ENCODE peak calls at places on chromosomes 11 and 22, in four cellular contexts. B is HCT116, X is K562, J is GM12878. L is an unnamed sample.

GRCh38 chr22:26568207-26568706 is 21.7 kb downstream of the TPST2 start:
- DNase-seq in B (no peak), X (no peak), J (no peak), L (no peak)

GRCh38 chr11:87265132-87265531 is 227.4 kb downstream of the TMEM135 start:
- DNase-seq in B (no peak), X (no peak), J (no peak), L (no peak)

GRCh38 chr11:81359476-81359875 is 1374.2 kb downstream of the FAM181B start:
- DNase-seq in B (no peak), X (no peak), J (no peak), L (no peak)

GRCh38 chr11:133808393-133809140 is 36.7 kb downstream of the SPATA19 start:
- DNase-seq in B (no peak), X (no peak), J (no peak), L (no peak)

GRCh38 chr11:8715501-8715900 is 32.9 kb downstream of the RPL27A start:
- DNase-seq in B (no peak), X (no peak), J (no peak), L (no peak)

GRCh38 chr11:41498726-41499125 is 39.3 kb upstream of the LRRC4C start:
- DNase-seq in B (no peak), X (no peak), J (no peak), L (no peak)

GRCh38 chr11:8311366-8311765 is 47.7 kb upstream of the LMO1 start:
- DNase-seq in B (no peak), X (no peak), J (no peak), L (no peak)

GRCh38 chr11:59289782-59290181 is 68.9 kb upstream of the OR5AN1 start:
- DNase-seq in B (no peak), X (no peak), J (no peak), L (no peak)

GRCh38 chr11:114293201-114293711 is 2.9 kb upstream of the NNMT start:
- DNase-seq in B (no peak), X (no peak), J (no peak), L (no peak)

GRCh38 chr11:64334764-64335741 is 5.0 kb upstream of the CCDC88B start:
- DNase-seq in B (peak), X (peak), J (peak), L (peak)

GRCh38 chr22:25357606-25358420 is 138.4 kb downstream of the CRYBB2 start:
- DNase-seq in B (no peak), X (no peak), J (no peak), L (no peak)

GRCh38 chr11:45518096-45518852 is 147.1 kb downstream of the CHST1 start:
- DNase-seq in B (peak), X (peak), J (no peak), L (no peak)

GRCh38 chr11:117064275-117064674 is 34.0 kb downstream of the SIK3 start:
- DNase-seq in B (no peak), X (no peak), J (no peak), L (no peak)

GRCh38 chr22:31206896-31207687 is 5.0 kb upstream of the LIMK2 start:
- DNase-seq in B (no peak), X (no peak), J (no peak), L (no peak)

GRCh38 chr22:41974691-41975290 is 5.5 kb downstream of the SEPTIN3 start:
- DNase-seq in B (no peak), X (no peak), J (no peak), L (no peak)

GRCh38 chr11:12416552-12416951 is 39.2 kb downstream of the PARVA start:
- DNase-seq in B (no peak), X (no peak), J (no peak), L (no peak)

GRCh38 chr11:13745165-13745564 is 76.7 kb downstream of the FAR1 start:
- DNase-seq in B (no peak), X (no peak), J (no peak), L (no peak)

GRCh38 chr11:66713746-66714480 is 15.1 kb downstream of the SPTBN2 start:
- DNase-seq in B (no peak), X (no peak), J (no peak), L (no peak)

GRCh38 chr11:127056338-127056971 is 55.9 kb upstream of the KIRREL3 start:
- DNase-seq in B (no peak), X (peak), J (no peak), L (no peak)

GRCh38 chr11:94129505-94130335 is 1.1 kb downstream of the PANX1 start:
- DNase-seq in B (peak), X (no peak), J (no peak), L (no peak)

GRCh38 chr11:104968365-104968855 is at the start of gene CASP4:
- DNase-seq in B (peak), X (no peak), J (peak), L (peak)
- TF ChIP-seq REST in B (no peak), X (no peak), J (no peak), L (no peak)

GRCh38 chr11:122803716-122804115 is 34.6 kb upstream of the CRTAM start:
- DNase-seq in B (no peak), X (no peak), J (no peak), L (no peak)
- TF ChIP-seq SRF in B (no peak), X (no peak), J (no peak), L (no peak)

GRCh38 chr22:33996824-33997223 is 76.5 kb upstream of the LARGE1 start:
- DNase-seq in B (no peak), X (no peak), J (no peak), L (peak)
- TF ChIP-seq REST in B (no peak), X (no peak), J (no peak), L (no peak)

GRCh38 chr22:46057762-46058420 is 80.9 kb upstream of the WNT7B start:
- DNase-seq in B (no peak), X (no peak), J (peak), L (no peak)
- TF ChIP-seq SRF in B (no peak), X (no peak), J (no peak), L (no peak)

GRCh38 chr11:76772783-76773106 is 10.4 kb upstream of the TSKU start:
- DNase-seq in B (no peak), X (no peak), J (no peak), L (no peak)

GRCh38 chr11:76771446-76772099 is 11.6 kb upstream of the TSKU start:
- DNase-seq in B (no peak), X (no peak), J (no peak), L (no peak)

GRCh38 chr11:76776472-76776871 is 6.7 kb upstream of the TSKU start:
- DNase-seq in B (no peak), X (no peak), J (no peak), L (no peak)

GRCh38 chr11:76772100-76772782 is 10.9 kb upstream of the TSKU start:
- DNase-seq in B (no peak), X (no peak), J (no peak), L (peak)

GRCh38 chr11:76773921-76774361 is 9.2 kb upstream of the TSKU start:
- DNase-seq in B (no peak), X (no peak), J (no peak), L (no peak)
- TF ChIP-seq REST in B (no peak), X (no peak), J (no peak), L (no peak)

GRCh38 chr22:24055283-24055682 is 44.2 kb downstream of the CABIN1 start:
- DNase-seq in B (no peak), X (no peak), J (no peak), L (no peak)
- TF ChIP-seq SRF in B (no peak), X (no peak), J (no peak), L (no peak)

GRCh38 chr11:121471167-121471566 is 18.4 kb upstream of the SORL1-AS1 start:
- DNase-seq in B (no peak), X (no peak), J (no peak), L (no peak)
- TF ChIP-seq REST in B (no peak), X (no peak), J (no peak), L (no peak)

GRCh38 chr11:76166314-76166713 is 40.0 kb downstream of the WNT11 start:
- DNase-seq in B (no peak), X (no peak), J (peak), L (no peak)
- TF ChIP-seq SRF in B (no peak), X (no peak), J (no peak), L (no peak)

GRCh38 chr11:832529-833113 is at the start of gene CD151:
- DNase-seq in B (no peak), X (peak), J (no peak), L (no peak)

GRCh38 chr11:833114-833791 is 501 bp downstream of the CD151 start:
- DNase-seq in B (no peak), X (peak), J (no peak), L (no peak)

GRCh38 chr11:836274-836673 is 3.5 kb downstream of the CD151 start:
- DNase-seq in B (no peak), X (no peak), J (no peak), L (no peak)

GRCh38 chr11:833849-834311 is 1.1 kb downstream of the CD151 start:
- DNase-seq in B (no peak), X (no peak), J (no peak), L (no peak)

DNA sequence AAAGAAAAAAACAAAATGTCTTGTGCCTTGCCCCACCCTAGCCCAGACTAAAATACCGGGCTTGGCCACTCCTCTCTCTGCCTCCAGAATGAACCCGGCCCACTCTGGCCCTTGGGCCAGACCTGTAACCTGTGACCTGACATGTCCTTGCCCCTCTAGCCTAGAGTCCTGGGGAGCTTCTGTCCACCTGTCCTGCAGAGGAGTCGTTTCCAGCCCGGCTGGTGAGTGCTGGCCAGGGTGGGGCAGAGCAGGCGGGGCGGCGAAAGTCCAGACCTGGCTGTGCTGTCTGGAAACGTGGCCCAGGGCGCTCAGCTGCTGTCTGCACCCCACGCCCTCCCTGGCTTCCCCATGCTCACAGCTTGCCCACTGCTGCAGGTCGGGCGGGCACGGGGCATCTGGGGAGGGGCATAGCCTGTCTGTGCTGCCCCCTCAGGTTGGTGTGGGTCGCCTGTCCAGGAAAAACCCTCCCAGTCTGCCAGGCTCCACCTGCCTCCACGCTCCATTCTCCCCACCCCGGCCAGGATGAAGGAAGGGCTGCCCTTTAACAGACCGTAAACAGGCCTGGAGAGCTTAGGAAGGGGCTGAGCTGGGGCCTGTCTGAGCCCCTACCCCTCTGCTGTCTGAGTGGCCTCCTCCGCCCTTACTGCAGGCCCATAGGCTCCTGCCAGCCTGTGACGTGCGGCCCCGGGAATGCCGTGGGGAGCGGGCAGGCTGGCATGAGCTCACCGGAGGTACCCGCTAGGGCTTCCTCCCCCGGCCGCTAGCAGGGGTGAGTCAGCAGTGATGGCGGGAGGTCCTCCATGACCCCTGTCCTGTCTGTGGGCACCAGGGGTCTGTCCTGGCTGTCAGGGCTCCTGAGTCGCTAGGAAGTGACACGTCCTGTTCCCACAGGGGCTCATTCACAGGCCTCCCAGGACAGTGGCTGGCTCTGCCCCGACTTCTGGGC is 1.9 kb downstream of the CD151 start:
- DNase-seq in B (peak), X (no peak), J (no peak), L (no peak)
- TF ChIP-seq REST in B (no peak), X (no peak), J (no peak), L (no peak)

L was measured in HepG2.